ENCODE peak calls at places on chromosomes 5 and 9, in ten cellular contexts. One of them, this sample, is unnamed.

GRCh38 chr9:112841261-112841660 is 49.4 kb downstream of the SLC46A2 start:
- DNase-seq in AG04450: no peak
- DNase-seq in tibial nerve: no peak
- DNase-seq in GM13976: no peak
- DNase-seq in stomach: no peak
- DNase-seq in WTC11: no peak
- DNase-seq in CD8-positive, alpha-beta T cell: no peak
- DNase-seq in endothelial cell: no peak
- DNase-seq in A549: no peak
- DNase-seq in mammary epithelial cell: no peak
- DNase-seq in this sample: no peak

GRCh38 chr5:151772868-151773561 is 1.3 kb downstream of the G3BP1 start:
- DNase-seq in CD8-positive, alpha-beta T cell: no peak
- DNase-seq in AG04450: no peak
- DNase-seq in endothelial cell: peak; percentile 12
- DNase-seq in stomach: no peak
- DNase-seq in A549: no peak
- DNase-seq in mammary epithelial cell: peak; percentile 57
- DNase-seq in tibial nerve: no peak
- DNase-seq in WTC11: no peak
- DNase-seq in GM13976: no peak
- DNase-seq in this sample: no peak

GRCh38 chr5:133195250-133195649 is 143.4 kb downstream of the HSPA4 start:
- DNase-seq in A549: no peak
- DNase-seq in AG04450: no peak
- DNase-seq in endothelial cell: no peak
- DNase-seq in WTC11: no peak
- DNase-seq in GM13976: no peak
- DNase-seq in mammary epithelial cell: no peak
- DNase-seq in tibial nerve: no peak
- DNase-seq in stomach: no peak
- DNase-seq in CD8-positive, alpha-beta T cell: no peak
- DNase-seq in this sample: no peak

GRCh38 chr5:111779260-111780254 is 22.6 kb upstream of the NREP start:
- DNase-seq in A549: no peak
- DNase-seq in GM13976: no peak
- DNase-seq in stomach: no peak
- DNase-seq in CD8-positive, alpha-beta T cell: no peak
- DNase-seq in endothelial cell: no peak
- DNase-seq in AG04450: no peak
- DNase-seq in mammary epithelial cell: no peak
- DNase-seq in WTC11: no peak
- DNase-seq in tibial nerve: no peak
- DNase-seq in this sample: no peak

GRCh38 chr5:173802670-173803165 is 85.4 kb upstream of the CPEB4 start:
- DNase-seq in GM13976: no peak
- DNase-seq in stomach: peak; percentile 65
- DNase-seq in AG04450: no peak
- DNase-seq in mammary epithelial cell: peak; percentile 65
- DNase-seq in tibial nerve: no peak
- DNase-seq in endothelial cell: no peak
- DNase-seq in A549: peak; percentile 94
- DNase-seq in CD8-positive, alpha-beta T cell: no peak
- DNase-seq in WTC11: no peak
- DNase-seq in this sample: no peak

GRCh38 chr9:116365056-116365471 is 211.5 kb downstream of the PAPPA start:
- DNase-seq in AG04450: peak; percentile 27
- DNase-seq in WTC11: no peak
- DNase-seq in CD8-positive, alpha-beta T cell: no peak
- DNase-seq in mammary epithelial cell: peak; percentile 17
- DNase-seq in A549: no peak
- DNase-seq in endothelial cell: no peak
- DNase-seq in GM13976: no peak
- DNase-seq in stomach: peak; percentile 32
- DNase-seq in tibial nerve: no peak
- DNase-seq in this sample: no peak

GRCh38 chr9:108445431-108446018 is 410.3 kb downstream of the ACTL7B start:
- DNase-seq in mammary epithelial cell: peak; percentile 29
- DNase-seq in stomach: no peak
- DNase-seq in AG04450: no peak
- DNase-seq in A549: no peak
- DNase-seq in endothelial cell: no peak
- DNase-seq in CD8-positive, alpha-beta T cell: no peak
- DNase-seq in WTC11: no peak
- DNase-seq in tibial nerve: no peak
- DNase-seq in GM13976: no peak
- DNase-seq in this sample: peak; percentile 31

GRCh38 chr9:110217656-110218099 is 9.7 kb upstream of the C9orf152 start:
- DNase-seq in stomach: no peak
- DNase-seq in AG04450: peak; percentile 8
- DNase-seq in mammary epithelial cell: peak; percentile 22
- DNase-seq in endothelial cell: no peak
- DNase-seq in A549: peak; percentile 63
- DNase-seq in WTC11: no peak
- DNase-seq in GM13976: peak; percentile 34
- DNase-seq in tibial nerve: no peak
- DNase-seq in CD8-positive, alpha-beta T cell: no peak
- DNase-seq in this sample: no peak

DNA sequence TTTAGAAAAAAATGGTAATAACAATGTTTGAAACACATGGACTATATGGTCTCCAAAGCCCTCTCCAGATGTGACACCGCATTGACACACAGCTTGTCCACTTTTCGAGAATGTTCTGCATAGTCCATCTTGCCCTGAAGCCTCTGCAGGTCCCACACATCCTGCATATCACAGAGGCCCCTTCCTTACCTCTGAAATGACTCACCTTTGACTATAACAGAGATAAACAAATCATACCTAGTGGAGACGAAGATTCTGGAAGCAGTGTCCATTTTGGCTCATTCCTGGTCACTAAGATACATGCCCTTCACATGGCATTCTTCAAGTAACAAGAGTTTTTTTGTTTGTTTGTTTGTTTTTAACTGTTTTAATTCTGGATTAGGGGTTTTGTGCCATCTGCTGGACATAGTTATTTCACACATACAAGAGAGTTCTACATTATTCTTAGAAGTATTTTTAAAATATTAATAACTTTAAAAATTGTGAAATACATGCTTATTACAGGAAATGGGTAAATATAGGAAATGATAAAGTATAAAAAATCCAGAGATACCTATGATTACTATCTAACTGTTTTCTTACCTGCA is 5.1 kb downstream of the ARL14EPL start:
- DNase-seq in A549: peak; percentile 12
- DNase-seq in GM13976: no peak
- DNase-seq in mammary epithelial cell: no peak
- DNase-seq in AG04450: no peak
- DNase-seq in endothelial cell: no peak
- DNase-seq in CD8-positive, alpha-beta T cell: no peak
- DNase-seq in WTC11: no peak
- DNase-seq in stomach: no peak
- DNase-seq in tibial nerve: no peak
- DNase-seq in this sample: no peak
- TF ChIP-seq CTCF in A549: peak; percentile 25
- TF ChIP-seq CTCF in GM13976: no peak
- TF ChIP-seq CTCF in mammary epithelial cell: peak; percentile 10
- TF ChIP-seq CTCF in AG04450: peak; percentile 25
- TF ChIP-seq CTCF in endothelial cell: no peak
- TF ChIP-seq CTCF in CD8-positive, alpha-beta T cell: no peak
- TF ChIP-seq CTCF in WTC11: no peak
- TF ChIP-seq CTCF in stomach: no peak
- TF ChIP-seq CTCF in tibial nerve: no peak
- TF ChIP-seq CTCF in this sample: peak; percentile 44

DNA sequence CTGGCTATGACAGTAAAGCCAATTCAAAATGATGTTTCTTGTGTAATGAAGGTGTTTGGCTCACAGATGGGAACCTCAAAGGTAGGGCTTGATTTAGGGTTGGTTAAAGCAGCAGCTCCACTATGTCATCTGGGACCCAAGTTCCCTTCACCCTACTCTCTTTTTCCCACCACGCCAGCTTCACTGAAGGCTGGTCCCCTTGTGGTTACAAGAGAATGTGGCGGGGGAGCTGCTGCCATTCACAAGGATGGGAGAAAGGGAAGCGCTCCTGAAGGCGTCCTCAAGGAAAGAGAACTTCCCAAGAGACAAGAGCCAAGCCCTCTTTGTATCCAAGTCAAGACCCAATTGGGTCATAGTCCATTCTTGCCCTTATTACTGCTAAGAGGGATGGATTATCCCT is 72.7 kb downstream of the NTRK2 start:
- DNase-seq in stomach: no peak
- DNase-seq in GM13976: no peak
- DNase-seq in A549: no peak
- DNase-seq in CD8-positive, alpha-beta T cell: no peak
- DNase-seq in tibial nerve: no peak
- DNase-seq in mammary epithelial cell: no peak
- DNase-seq in WTC11: peak; percentile 20
- DNase-seq in AG04450: no peak
- DNase-seq in endothelial cell: no peak
- DNase-seq in this sample: no peak
- TF ChIP-seq CTCF in stomach: no peak
- TF ChIP-seq CTCF in GM13976: no peak
- TF ChIP-seq CTCF in A549: no peak
- TF ChIP-seq CTCF in CD8-positive, alpha-beta T cell: no peak
- TF ChIP-seq CTCF in tibial nerve: no peak
- TF ChIP-seq CTCF in mammary epithelial cell: no peak
- TF ChIP-seq CTCF in WTC11: no peak
- TF ChIP-seq CTCF in AG04450: no peak
- TF ChIP-seq CTCF in endothelial cell: no peak
- TF ChIP-seq CTCF in this sample: no peak

DNA sequence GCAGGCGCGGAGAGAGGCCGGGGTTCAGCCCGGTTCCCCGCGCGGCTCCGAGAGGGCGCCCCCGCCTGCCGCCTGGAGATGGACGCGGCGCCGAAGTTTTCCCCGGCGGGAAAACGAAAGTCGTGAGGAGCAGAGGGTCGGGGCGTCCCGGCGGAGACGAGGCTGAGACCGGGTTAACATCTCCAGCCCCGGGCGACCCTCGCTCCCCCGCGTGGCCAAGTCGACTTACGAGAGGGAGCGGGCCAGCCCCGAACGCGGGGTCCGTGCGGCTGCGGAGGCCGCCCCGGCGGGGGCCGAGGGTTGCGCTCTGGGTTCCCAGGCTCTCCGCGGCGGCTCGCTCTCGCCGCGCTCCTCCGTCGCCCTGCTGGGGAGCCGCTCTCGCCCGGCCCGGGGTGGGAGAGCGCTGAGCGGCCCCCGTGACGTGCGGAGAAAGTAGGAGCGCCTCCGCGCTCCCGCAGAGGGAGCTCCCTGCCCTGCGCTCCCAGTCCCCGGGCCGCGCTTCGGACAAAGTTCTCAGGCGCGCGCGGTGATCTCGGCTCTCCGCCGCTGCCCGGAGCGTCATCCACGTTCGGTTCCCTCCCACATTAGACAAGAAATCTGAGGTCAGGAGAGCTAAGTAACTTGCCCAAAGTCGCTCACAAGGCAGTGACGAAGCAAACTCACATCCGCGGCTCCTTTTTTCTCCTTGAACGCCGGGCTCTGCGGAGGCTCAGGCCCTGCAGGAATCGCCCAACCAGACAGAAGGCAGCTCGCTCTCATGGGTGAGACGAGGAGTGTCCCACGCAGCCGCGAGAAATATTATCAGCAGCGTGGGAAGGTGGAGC is 1.1 kb upstream of the GCNT4 start:
- DNase-seq in tibial nerve: no peak
- DNase-seq in CD8-positive, alpha-beta T cell: peak; percentile 41
- DNase-seq in mammary epithelial cell: peak; percentile 92
- DNase-seq in AG04450: no peak
- DNase-seq in WTC11: peak; percentile 60
- DNase-seq in GM13976: no peak
- DNase-seq in stomach: peak; percentile 76
- DNase-seq in A549: peak; percentile 78
- DNase-seq in endothelial cell: peak; percentile 61
- DNase-seq in this sample: peak; percentile 48
- TF ChIP-seq CTCF in tibial nerve: peak; percentile 15
- TF ChIP-seq CTCF in CD8-positive, alpha-beta T cell: peak; percentile 5
- TF ChIP-seq CTCF in mammary epithelial cell: peak; percentile 46
- TF ChIP-seq CTCF in AG04450: peak; percentile 14
- TF ChIP-seq CTCF in WTC11: no peak
- TF ChIP-seq CTCF in GM13976: no peak
- TF ChIP-seq CTCF in stomach: no peak
- TF ChIP-seq CTCF in A549: peak; percentile 35
- TF ChIP-seq CTCF in endothelial cell: peak; percentile 17
- TF ChIP-seq CTCF in this sample: peak; percentile 36

GRCh38 chr5:112921833-112922817 is at the start of gene REEP5:
- DNase-seq in CD8-positive, alpha-beta T cell: peak; percentile 85
- DNase-seq in AG04450: no peak
- DNase-seq in mammary epithelial cell: peak; percentile 73
- DNase-seq in stomach: peak; percentile 88
- DNase-seq in WTC11: peak; percentile 82
- DNase-seq in A549: peak; percentile 81
- DNase-seq in endothelial cell: peak; percentile 90
- DNase-seq in tibial nerve: peak; percentile 65
- DNase-seq in GM13976: peak; percentile 93
- DNase-seq in this sample: peak; percentile 75

GRCh38 chr5:112918679-112919078 is 3.3 kb downstream of the REEP5 start:
- DNase-seq in mammary epithelial cell: no peak
- DNase-seq in CD8-positive, alpha-beta T cell: no peak
- DNase-seq in endothelial cell: no peak
- DNase-seq in AG04450: no peak
- DNase-seq in stomach: no peak
- DNase-seq in tibial nerve: no peak
- DNase-seq in WTC11: no peak
- DNase-seq in A549: no peak
- DNase-seq in GM13976: no peak
- DNase-seq in this sample: no peak

GRCh38 chr5:112923148-112923917 is 1.3 kb upstream of the REEP5 start:
- DNase-seq in mammary epithelial cell: no peak
- DNase-seq in AG04450: no peak
- DNase-seq in A549: no peak
- DNase-seq in endothelial cell: no peak
- DNase-seq in WTC11: no peak
- DNase-seq in GM13976: peak; percentile 38
- DNase-seq in tibial nerve: no peak
- DNase-seq in stomach: no peak
- DNase-seq in CD8-positive, alpha-beta T cell: peak; percentile 21
- DNase-seq in this sample: no peak

GRCh38 chr5:112923988-112924387 is 2.0 kb upstream of the REEP5 start:
- DNase-seq in GM13976: no peak
- DNase-seq in mammary epithelial cell: no peak
- DNase-seq in CD8-positive, alpha-beta T cell: no peak
- DNase-seq in AG04450: no peak
- DNase-seq in WTC11: no peak
- DNase-seq in A549: no peak
- DNase-seq in stomach: no peak
- DNase-seq in tibial nerve: no peak
- DNase-seq in endothelial cell: no peak
- DNase-seq in this sample: no peak

DNA sequence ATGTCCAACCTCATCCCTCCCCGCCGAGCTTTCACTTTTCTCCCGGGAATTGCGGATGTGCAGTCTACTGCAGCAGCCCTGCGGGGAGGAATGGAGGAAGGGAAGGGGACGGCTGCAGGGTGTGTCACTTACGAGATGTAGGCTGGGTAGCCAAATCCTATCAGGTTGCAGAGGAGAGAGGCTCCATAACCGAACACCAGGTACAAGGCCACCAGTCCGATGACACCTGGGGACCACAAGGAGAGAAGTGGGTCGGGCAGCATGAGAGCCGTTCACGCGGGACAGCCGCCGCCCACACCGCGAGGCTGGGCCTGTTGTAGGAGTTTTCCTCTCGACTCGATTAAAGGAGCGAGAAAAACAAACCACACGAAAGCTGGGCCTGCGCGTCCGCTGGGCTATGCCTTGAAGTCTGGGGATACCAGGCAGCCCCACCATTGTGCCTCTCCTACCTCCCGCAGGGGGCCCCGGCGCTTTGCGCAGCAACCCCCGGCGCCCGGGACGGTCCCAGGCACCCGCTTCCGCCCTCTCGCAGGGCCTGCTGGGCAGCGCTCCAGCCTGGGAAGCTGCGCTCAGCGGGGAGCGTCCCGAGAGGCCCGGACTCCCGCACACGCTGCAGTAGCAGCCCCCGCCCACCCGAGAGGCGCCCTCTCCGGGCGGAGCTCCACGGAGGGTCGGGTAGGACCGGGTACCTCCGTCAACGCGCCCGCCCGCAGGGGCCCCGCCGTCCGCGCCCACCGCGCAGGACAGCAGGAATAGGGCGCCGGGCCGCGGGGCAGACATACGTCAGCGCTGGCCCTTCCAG is 795 bp downstream of the REEP5 start:
- DNase-seq in CD8-positive, alpha-beta T cell: peak; percentile 40
- DNase-seq in WTC11: peak; percentile 66
- DNase-seq in endothelial cell: peak; percentile 66
- DNase-seq in mammary epithelial cell: peak; percentile 66
- DNase-seq in AG04450: no peak
- DNase-seq in tibial nerve: peak; percentile 23
- DNase-seq in A549: peak; percentile 69
- DNase-seq in GM13976: peak; percentile 77
- DNase-seq in stomach: peak; percentile 73
- DNase-seq in this sample: peak; percentile 45
- TF ChIP-seq CTCF in CD8-positive, alpha-beta T cell: no peak
- TF ChIP-seq CTCF in WTC11: no peak
- TF ChIP-seq CTCF in endothelial cell: no peak
- TF ChIP-seq CTCF in mammary epithelial cell: no peak
- TF ChIP-seq CTCF in AG04450: no peak
- TF ChIP-seq CTCF in tibial nerve: no peak
- TF ChIP-seq CTCF in A549: no peak
- TF ChIP-seq CTCF in GM13976: no peak
- TF ChIP-seq CTCF in stomach: no peak
- TF ChIP-seq CTCF in this sample: no peak